ENCODE peak calls at places on chromosomes 7 and 10, in seven cellular contexts. Z is IMR-90, J is left ventricle myocardium inferior, V is GM20000, T is BJ, G is tibial nerve, L is esophagus muscularis mucosa. M is an unnamed sample.

GRCh38 chr7:28410628-28411578 is 1.4 kb upstream of the CREB5 start:
- DNase-seq in Z (peak), J (peak), V (peak), T (no peak), G (peak), L (no peak), M (no peak)

GRCh38 chr10:46544989-46545791 is 11.3 kb downstream of the GPRIN2 start:
- DNase-seq in Z (no peak), J (peak), V (peak), T (no peak), G (no peak), L (no peak), M (peak)

GRCh38 chr7:140541513-140542192 is 62.3 kb upstream of the MKRN1 start:
- DNase-seq in Z (peak), J (peak), V (no peak), T (no peak), G (peak), L (no peak), M (no peak)

GRCh38 chr7:17680026-17680425 is 260.3 kb downstream of the SNX13 start:
- DNase-seq in Z (peak), J (no peak), V (no peak), T (peak), G (peak), L (no peak), M (no peak)

GRCh38 chr7:16982640-16983103 is 100.9 kb upstream of the AGR3 start:
- DNase-seq in Z (peak), J (no peak), V (peak), T (no peak), G (no peak), L (no peak), M (no peak)

GRCh38 chr7:29564455-29565185 is 985 bp downstream of the PRR15 start:
- DNase-seq in Z (peak), J (peak), V (no peak), T (peak), G (no peak), L (no peak), M (no peak)

GRCh38 chr7:32506266-32507054 is 11.2 kb downstream of the AVL9 start:
- DNase-seq in Z (peak), J (no peak), V (no peak), T (peak), G (no peak), L (no peak), M (peak)

GRCh38 chr10:22986771-22987542 is 59.1 kb downstream of the ARMC3 start:
- DNase-seq in Z (peak), J (no peak), V (peak), T (no peak), G (no peak), L (no peak), M (no peak)

GRCh38 chr10:8102708-8103401 is 48.4 kb downstream of the GATA3 start:
- DNase-seq in Z (no peak), J (no peak), V (peak), T (no peak), G (no peak), L (no peak), M (no peak)

GRCh38 chr10:25933653-25934608 is at the start of gene MYO3A:
- DNase-seq in Z (no peak), J (no peak), V (peak), T (no peak), G (no peak), L (no peak), M (no peak)

GRCh38 chr10:12915637-12916168 is 85.8 kb downstream of the CCDC3 start:
- DNase-seq in Z (no peak), J (no peak), V (no peak), T (no peak), G (no peak), L (no peak), M (peak)

GRCh38 chr7:79337722-79338121 is 115.7 kb downstream of the MAGI2 start:
- DNase-seq in Z (no peak), J (no peak), V (no peak), T (no peak), G (no peak), L (no peak), M (no peak)

DNA sequence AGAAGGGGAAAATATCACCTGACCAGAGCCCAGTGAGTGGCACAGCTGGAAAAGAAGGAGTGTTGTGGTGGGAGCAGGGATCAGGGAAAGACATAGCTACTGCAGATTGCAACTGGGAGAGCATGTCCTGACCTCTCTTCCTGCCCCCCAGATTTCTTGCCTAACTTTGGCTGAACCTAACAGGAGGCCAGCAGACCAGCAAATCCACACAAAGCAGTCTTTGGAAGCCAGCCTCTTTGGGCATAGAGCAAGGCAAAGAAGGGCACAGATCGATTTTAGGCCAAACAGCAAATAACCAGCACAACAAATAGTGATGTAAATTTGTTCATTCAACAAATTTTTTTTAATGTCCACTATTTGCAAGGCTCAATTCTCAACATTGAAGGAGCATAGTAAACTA is 433.2 kb upstream of the GHITM start:
- DNase-seq in Z (no peak), J (no peak), V (no peak), T (no peak), G (no peak), L (no peak), M (no peak)
- TF ChIP-seq CTCF in Z (no peak), J (no peak), V (no peak), T (no peak), G (no peak), L (no peak), M (no peak)

DNA sequence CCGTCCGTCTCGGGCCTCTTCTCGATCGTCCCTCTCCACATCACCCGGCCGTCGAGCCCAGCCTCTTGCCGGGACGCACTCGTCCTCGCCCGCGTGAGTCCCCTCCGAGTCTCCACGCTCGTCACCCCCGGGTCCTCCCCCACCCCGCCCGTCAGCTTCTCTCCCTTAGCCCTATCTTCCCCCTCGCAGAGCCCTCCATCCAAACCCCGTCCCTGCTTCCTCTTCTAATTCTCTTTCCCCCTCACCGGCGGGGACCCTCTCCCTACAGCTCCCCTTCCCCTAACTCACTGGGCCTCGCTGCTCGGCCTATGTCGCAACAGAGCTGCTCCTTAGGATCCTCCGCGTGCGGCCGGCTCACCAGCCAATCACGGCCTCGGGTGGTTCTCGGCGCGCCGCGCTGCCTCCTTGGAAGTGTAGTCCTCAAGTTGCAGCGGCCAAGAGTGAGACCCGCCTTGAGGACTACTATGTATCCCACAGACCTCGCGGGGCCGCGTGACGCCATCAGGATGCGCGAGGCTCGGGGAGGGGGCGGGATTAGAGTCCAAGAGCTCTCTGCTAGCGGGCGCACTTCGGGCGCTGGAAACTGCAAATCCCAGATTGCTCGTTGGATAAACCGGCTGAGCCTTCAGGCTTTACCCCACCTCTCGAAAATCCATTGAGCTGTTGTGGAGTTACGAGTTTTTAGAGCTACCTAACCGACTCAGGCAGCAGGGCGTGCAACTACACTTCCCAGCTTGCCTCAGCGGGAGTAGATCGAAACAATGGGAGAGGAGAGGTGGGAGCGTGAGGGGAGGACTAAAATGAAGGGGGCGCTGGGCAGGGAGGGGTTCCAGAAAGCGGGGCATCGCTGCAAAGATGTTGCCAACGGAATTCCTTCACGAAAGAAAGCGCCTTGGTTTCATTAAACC is at the start of gene ABCF2:
- DNase-seq in Z (peak), J (peak), V (peak), T (peak), G (peak), L (peak), M (peak)
- TF ChIP-seq CTCF in Z (no peak), J (no peak), V (no peak), T (peak), G (no peak), L (no peak), M (no peak)

GRCh38 chr10:127347202-127347959 is 151.0 kb upstream of the INSYN2A start:
- DNase-seq in Z (no peak), J (no peak), V (no peak), T (no peak), G (no peak), L (no peak), M (no peak)
- TF ChIP-seq CTCF in Z (no peak), J (no peak), V (no peak), T (no peak), G (no peak), L (no peak), M (no peak)

GRCh38 chr7:147079083-147079482 is 962.5 kb downstream of the CNTNAP2 start:
- DNase-seq in Z (no peak), J (no peak), V (no peak), T (no peak), G (no peak), L (no peak), M (no peak)
- TF ChIP-seq CTCF in Z (no peak), J (no peak), V (no peak), T (no peak), G (no peak), L (no peak), M (no peak)

GRCh38 chr7:35967366-35968139 is 166.7 kb downstream of the SEPTIN7 start:
- DNase-seq in Z (no peak), J (no peak), V (no peak), T (no peak), G (no peak), L (peak), M (no peak)

GRCh38 chr7:35970458-35970857 is 169.6 kb downstream of the SEPTIN7 start:
- DNase-seq in Z (no peak), J (no peak), V (no peak), T (no peak), G (no peak), L (no peak), M (no peak)

GRCh38 chr7:35969055-35969454 is 168.2 kb downstream of the SEPTIN7 start:
- DNase-seq in Z (no peak), J (no peak), V (no peak), T (no peak), G (no peak), L (no peak), M (no peak)

GRCh38 chr7:35968140-35968940 is 167.5 kb downstream of the SEPTIN7 start:
- DNase-seq in Z (no peak), J (no peak), V (no peak), T (no peak), G (no peak), L (no peak), M (no peak)

DNA sequence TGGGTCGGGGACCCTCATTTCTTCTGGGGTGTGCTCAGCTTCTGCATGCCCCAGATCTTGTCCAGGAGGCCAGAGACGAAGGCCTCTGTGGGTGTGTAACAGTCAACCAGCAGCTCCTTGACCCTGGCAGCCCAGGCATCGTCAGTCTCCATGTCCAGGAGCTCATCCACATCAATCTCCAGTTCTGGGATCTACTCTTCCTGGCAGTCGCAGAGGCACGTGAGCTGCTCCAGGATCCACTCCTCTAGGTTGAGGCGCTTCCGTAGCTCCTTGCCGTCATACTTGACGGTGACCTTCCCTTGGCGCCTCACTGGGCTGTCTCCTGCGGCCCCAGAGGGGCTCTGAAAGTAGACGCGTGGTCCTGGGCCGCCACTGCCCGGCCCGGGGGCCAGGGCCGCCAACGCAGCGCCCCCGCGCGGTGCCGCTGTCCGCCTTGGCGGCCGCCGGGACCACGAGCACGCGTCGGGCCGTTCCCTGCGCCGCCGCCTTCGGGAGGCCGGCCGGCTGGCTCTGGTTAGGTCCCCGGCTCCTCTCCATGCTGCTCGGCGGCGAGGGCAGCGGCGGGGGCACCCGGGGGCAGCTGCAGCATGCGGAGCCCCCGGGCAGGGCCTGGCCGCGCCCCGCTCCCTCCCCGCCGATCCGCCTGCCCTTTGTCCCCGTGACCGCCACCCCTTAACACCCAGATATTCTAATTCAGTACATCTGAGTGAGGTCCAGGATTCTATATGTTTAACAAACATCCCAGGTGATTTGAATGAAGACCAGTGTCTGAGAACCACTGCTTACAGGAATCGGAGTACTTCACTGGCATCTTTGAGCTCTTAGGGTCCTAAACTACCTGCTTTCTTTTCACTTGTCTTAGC is 170.5 kb downstream of the SEPTIN7 start:
- DNase-seq in Z (no peak), J (no peak), V (peak), T (no peak), G (no peak), L (no peak), M (no peak)
- TF ChIP-seq CTCF in Z (no peak), J (peak), V (peak), T (no peak), G (no peak), L (peak), M (no peak)

GRCh38 chr10:119246862-119247549 is 39.6 kb downstream of the GRK5 start:
- DNase-seq in Z (peak), J (no peak), V (no peak), T (peak), G (peak), L (no peak), M (no peak)
- TF ChIP-seq CTCF in Z (peak), J (no peak), V (no peak), T (peak), G (no peak), L (peak), M (peak)

GRCh38 chr7:134829381-134829986 is 50.0 kb downstream of the CALD1 start:
- DNase-seq in Z (no peak), J (no peak), V (no peak), T (no peak), G (no peak), L (no peak), M (no peak)
- TF ChIP-seq CTCF in Z (no peak), J (no peak), V (no peak), T (no peak), G (no peak), L (no peak), M (no peak)

GRCh38 chr7:121082400-121083101 is 94.0 kb downstream of the CPED1 start:
- DNase-seq in Z (no peak), J (no peak), V (no peak), T (no peak), G (no peak), L (no peak), M (no peak)

GRCh38 chr7:121080913-121081326 is 92.4 kb downstream of the CPED1 start:
- DNase-seq in Z (no peak), J (no peak), V (no peak), T (no peak), G (no peak), L (no peak), M (no peak)

GRCh38 chr7:121083138-121083789 is 94.8 kb downstream of the CPED1 start:
- DNase-seq in Z (peak), J (no peak), V (no peak), T (peak), G (no peak), L (no peak), M (no peak)

GRCh38 chr7:121080257-121080912 is 91.9 kb downstream of the CPED1 start:
- DNase-seq in Z (no peak), J (no peak), V (no peak), T (no peak), G (no peak), L (no peak), M (no peak)

DNA sequence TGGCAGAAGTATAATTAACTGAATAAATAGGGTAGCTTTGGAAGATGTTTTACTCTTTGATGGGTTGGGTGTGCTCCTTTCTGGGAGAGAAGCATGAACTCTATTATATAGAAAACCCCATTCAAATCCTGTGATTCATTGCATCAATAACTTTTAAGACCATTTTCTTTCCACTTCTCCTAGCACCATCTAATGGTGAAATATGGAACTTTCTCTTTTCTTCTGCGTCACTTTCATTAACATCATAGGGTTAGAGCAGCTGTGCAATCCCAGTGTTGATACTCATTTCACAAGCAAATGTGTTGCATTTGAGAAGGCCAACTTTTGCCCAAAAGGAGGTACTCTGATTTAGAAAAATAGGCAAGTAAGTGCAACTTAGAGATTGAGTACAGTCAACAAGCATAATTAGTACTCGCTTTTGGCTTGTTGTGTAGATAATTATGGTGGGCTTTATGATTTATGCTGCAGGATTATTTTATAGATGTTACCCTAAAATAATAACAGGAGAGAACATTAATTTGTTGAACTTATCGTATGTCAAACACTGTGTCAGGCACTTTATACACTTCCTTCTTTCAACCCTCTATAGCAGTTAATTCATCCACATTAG is 92.9 kb downstream of the CPED1 start:
- DNase-seq in Z (peak), J (no peak), V (peak), T (peak), G (peak), L (no peak), M (no peak)
- TF ChIP-seq CTCF in Z (peak), J (peak), V (peak), T (peak), G (peak), L (peak), M (peak)

DNA sequence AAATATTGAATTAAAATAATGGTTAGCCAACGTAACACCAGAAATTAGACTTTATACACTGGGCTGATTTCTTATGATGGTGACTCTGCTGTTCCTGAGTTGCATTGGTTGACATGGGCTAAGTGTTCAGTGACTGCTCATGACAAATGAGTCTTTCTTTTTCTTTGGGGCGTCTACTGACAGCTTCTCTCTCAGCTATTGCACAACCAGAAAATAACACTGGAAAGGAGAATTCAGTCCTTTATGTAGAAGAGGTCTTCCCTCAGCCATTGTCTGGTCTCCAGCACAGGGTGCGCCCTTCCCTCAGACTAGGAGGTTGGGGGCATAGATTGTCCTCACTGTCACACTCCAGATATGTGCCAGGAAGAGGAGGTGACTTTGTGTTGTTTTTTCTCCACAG is 21.6 kb downstream of the PNLIP start:
- DNase-seq in Z (no peak), J (no peak), V (no peak), T (no peak), G (no peak), L (no peak), M (no peak)
- TF ChIP-seq CTCF in Z (no peak), J (no peak), V (no peak), T (no peak), G (no peak), L (no peak), M (no peak)